ENCODE peak calls at places on chromosomes 2 and 18, in five cellular contexts. B, A, X, N and T are unnamed samples.

GRCh38 chr18:61082976-61083630 is 250.1 kb upstream of the CDH20 start:
- DNase-seq in B (no peak), X (no peak), N (no peak), A (no peak), T (no peak)

GRCh38 chr2:108855194-108855593 is 68.6 kb downstream of the CCDC138 start:
- DNase-seq in X (no peak), B (peak), A (no peak), N (no peak), T (no peak)

GRCh38 chr2:202267495-202267894 is 1.9 kb downstream of the NOP58 start:
- DNase-seq in A (no peak), B (peak), N (no peak), X (no peak), T (no peak)

GRCh38 chr2:206863721-206864120 is 75.6 kb upstream of the CPO start:
- DNase-seq in B (no peak), X (no peak), A (no peak), N (no peak), T (no peak)

GRCh38 chr2:179812501-179812900 is 48.9 kb downstream of the ZNF385B start:
- DNase-seq in X (no peak), A (no peak), B (peak), N (no peak), T (no peak)

GRCh38 chr18:79792988-79793355 is 4.8 kb upstream of the KCNG2 start:
- DNase-seq in A (no peak), B (no peak), N (no peak), X (no peak), T (no peak)

GRCh38 chr2:47002480-47003381 is 87.1 kb upstream of the MCFD2 start:
- DNase-seq in X (no peak), A (peak), B (peak), N (no peak), T (peak)

GRCh38 chr2:234745347-234745746 is 206.5 kb upstream of the SH3BP4 start:
- DNase-seq in A (no peak), N (no peak), B (no peak), X (no peak), T (no peak)

GRCh38 chr2:179313057-179313456 is 48.4 kb upstream of the SESTD1 start:
- DNase-seq in A (no peak), X (no peak), N (no peak), B (no peak), T (no peak)

GRCh38 chr18:54233761-54234160 is 9.3 kb upstream of the MBD2 start:
- DNase-seq in X (no peak), B (no peak), A (no peak), N (no peak), T (no peak)

GRCh38 chr2:240762971-240763370 is 57.0 kb downstream of the KIF1A start:
- DNase-seq in B (no peak), X (no peak), A (no peak), N (no peak), T (no peak)

GRCh38 chr18:31245820-31246219 is 72.1 kb upstream of the DSG1 start:
- DNase-seq in X (no peak), B (peak), N (no peak), A (no peak), T (no peak)

DNA sequence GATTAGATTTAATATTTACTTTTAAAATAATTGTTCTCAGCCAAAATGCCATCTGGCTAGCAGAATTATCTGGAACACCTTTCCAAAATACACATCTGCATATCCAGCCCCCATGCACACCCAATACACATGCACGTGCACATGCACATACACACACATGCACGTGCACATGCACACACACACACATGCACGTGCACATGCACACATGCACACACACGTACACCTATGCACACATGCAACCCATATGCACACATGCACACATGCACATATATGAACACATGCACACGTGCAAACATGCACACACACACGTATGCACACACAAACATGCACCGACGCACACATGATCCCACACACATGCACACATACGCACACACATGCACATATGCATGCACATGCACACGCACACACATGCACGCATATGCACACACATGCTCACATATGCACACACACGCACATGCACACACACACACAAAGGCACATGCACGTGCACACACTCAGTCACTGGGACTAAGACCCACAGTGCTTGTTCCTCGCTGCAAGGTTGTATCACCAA is 53.5 kb downstream of the COPS8 start:
- DNase-seq in N (no peak), X (no peak), A (no peak), B (no peak), T (no peak)
- TF ChIP-seq CTCF in N (no peak), X (no peak), A (no peak), B (no peak), T (no peak)

DNA sequence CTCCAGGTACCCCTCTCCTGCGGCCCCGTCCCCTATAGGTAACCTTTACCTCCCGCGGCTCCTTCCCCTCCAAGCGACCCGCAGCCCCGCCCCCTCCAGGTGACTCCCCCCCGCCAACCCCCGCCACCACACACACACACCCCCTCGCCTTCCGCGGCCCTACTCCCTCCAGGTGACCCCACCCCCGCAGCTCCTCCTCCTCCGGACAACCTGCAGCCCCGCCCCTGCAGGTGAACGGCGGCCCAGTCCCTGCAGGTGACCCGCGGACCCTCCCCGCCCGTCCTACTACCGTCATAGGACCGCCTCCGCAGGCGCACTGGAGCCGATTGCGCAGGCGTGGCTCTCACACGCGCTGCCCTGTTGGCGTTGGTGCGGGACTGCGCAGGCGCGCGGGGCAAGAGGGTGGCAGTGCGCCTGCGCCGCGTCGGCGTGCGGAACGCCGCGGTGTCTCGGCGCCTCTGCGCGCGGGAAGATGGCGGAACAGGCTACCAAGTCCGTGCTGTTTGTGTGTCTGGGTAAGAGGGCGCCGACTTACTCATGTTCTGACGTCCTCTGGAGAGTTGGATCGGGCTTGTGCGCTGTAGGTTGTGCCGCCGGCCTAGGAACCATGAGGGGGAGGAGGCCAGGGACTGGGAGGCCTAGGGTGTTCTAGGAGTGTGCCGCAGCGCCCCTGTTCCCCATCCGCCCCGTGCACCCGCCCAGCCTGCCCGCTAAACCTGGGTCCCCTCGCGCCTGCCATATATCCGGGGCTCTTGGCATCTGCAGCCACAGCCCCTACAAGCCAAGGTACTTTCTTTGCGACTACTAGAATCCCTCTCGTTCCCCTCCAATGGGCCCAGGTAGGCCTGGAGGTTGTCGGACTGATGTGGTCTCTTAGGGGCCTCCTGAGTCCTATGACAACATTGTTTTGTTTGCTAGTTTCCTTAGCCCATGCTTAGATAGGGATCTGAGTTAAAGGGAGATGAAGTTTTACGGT is at the start of gene ACP1:
- DNase-seq in A (peak), X (peak), B (peak), N (peak), T (peak)
- TF ChIP-seq CTCF in A (no peak), X (no peak), B (no peak), N (no peak), T (no peak)

GRCh38 chr18:62716679-62717058 is 1.3 kb downstream of the PHLPP1 start:
- DNase-seq in N (peak), B (no peak), A (peak), X (no peak), T (peak)
- TF ChIP-seq CTCF in N (no peak), B (no peak), A (no peak), X (peak), T (peak)

DNA sequence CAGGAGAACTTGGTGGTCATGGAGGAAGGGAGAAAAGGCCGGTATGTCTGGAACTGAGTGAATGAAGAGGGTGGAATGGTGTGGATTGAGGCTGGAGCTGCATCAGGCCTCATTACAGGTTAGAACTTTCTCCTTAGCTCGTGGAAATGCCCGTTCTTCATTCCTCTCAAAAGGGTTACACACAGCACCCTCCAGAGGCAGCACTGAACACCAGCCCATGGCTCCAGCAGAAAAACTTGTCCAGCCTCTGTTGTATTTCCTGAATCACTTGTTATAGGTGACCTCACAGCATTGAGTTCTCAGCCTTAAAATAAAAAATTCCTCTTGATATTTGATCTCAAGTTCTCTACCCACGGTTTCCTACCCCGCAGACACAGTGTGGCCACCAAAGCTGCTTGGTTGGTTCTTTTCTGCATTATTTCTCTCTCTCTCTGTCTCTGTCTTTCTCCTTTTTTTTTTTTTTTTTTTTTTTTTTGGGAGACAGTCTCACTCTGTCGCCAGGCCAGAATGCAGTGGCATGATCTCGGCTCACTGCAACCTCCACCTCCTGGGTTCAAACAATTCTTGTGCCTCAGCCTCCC is 89.6 kb downstream of the ITGB1BP1 start:
- DNase-seq in X (peak), B (peak), A (peak), N (no peak), T (no peak)
- TF ChIP-seq CTCF in X (peak), B (peak), A (peak), N (no peak), T (peak)

GRCh38 chr2:75290600-75291140 is 91.3 kb upstream of the TACR1 start:
- DNase-seq in B (no peak), A (no peak), N (no peak), X (no peak), T (no peak)
- TF ChIP-seq CTCF in B (peak), A (peak), N (no peak), X (peak), T (peak)

GRCh38 chr2:12317853-12318426 is 398.8 kb upstream of the TRIB2 start:
- DNase-seq in N (no peak), X (peak), B (peak), A (no peak), T (no peak)
- TF ChIP-seq CTCF in N (no peak), X (no peak), B (no peak), A (no peak), T (no peak)

GRCh38 chr2:100422320-100422719 is 4.9 kb upstream of the CHST10 start:
- DNase-seq in B (peak), X (no peak), N (no peak), A (no peak), T (peak)
- TF ChIP-seq CTCF in B (peak), X (peak), N (peak), A (peak), T (peak)

DNA sequence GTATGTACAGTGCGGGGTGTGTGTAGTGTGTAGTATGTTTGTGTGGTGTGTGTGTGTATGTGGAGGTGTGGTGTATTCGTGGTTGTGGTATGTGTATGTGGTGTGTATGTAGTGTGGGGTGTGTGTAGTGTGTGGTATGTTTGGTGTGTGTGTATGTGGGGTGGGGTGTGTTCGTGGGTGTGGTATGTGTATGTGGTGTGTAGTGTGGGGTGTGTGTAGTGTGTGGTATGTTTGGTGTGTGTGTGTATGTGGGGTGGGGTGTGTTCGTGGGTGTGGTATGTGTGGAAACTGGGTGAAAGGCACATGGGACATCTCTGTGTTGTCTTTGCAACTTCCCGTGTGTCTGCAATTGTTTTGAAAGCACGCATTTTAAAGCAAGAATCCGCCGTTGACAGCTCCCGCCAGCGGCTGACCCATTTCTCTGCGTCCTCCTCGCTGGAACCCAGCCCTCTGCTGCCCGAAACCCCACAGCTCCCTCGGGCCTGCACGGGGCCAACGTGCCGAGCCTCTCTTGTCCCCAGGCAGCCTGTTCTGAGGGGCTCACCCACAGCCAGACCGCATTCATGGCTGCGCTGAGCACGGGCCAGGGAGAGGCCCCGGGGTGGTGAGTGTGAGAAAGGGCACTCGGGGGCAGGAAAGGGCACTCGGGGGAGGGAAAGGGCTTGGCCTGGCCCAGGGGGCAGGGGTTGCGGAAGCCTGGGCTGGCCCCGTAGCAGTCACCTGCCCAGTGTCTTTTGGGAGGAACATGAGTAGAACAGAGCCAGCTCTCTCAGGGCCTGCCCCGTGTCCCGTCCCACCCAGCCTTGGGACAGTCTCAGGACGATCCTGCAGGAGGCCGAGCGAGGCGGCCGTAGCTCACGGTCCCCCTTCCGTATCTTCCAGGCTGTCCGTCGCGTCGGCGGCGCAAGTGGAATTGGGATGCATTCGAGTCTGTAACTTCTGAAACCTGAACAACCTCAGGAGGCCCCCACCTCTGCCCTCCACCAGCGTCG is 61.4 kb downstream of the TWIST2 start:
- DNase-seq in B (no peak), N (no peak), X (no peak), A (peak), T (peak)
- TF ChIP-seq CTCF in B (no peak), N (no peak), X (no peak), A (no peak), T (no peak)